ENCODE peak calls at places on chromosomes 13 and 19, in nine cellular contexts. D is BE2C, U is tibial nerve, J is cardiac muscle cell, C is psoas muscle, X is IMR-90, G is ascending aorta, R is left lung, I is pancreas. T is an unnamed sample.

GRCh38 chr19:45075215-45076028 is 856 bp downstream of the ZNF296 start:
- DNase-seq in D (no peak), R (peak; percentile 95), C (peak; percentile 73), I (peak; percentile 78), X (no peak), J (peak; percentile 19), G (peak; percentile 47), U (peak; percentile 34), T (peak; percentile 67)

GRCh38 chr13:49791753-49792549 is 531 bp downstream of the KPNA3 start:
- DNase-seq in G (no peak), J (peak; percentile 49), C (peak; percentile 49), X (peak; percentile 36), R (peak; percentile 49), D (peak; percentile 57), I (peak; percentile 53), U (peak; percentile 21), T (no peak)

GRCh38 chr13:111573801-111574200 is 253.4 kb downstream of the TEX29 start:
- DNase-seq in D (no peak), R (no peak), C (no peak), I (no peak), J (no peak), X (no peak), U (no peak), G (no peak), T (no peak)

GRCh38 chr13:99774644-99775043 is 196.9 kb downstream of the ZIC5 start:
- DNase-seq in J (no peak), X (no peak), I (no peak), U (no peak), R (no peak), D (no peak), C (no peak), G (no peak), T (no peak)

GRCh38 chr13:49986471-49986870 is 10.4 kb upstream of the TRIM13 start:
- DNase-seq in I (no peak), J (no peak), C (no peak), G (no peak), X (no peak), R (no peak), U (no peak), D (no peak), T (no peak)

GRCh38 chr19:41626877-41627276 is at the start of gene CEACAM4:
- DNase-seq in G (no peak), U (peak; percentile 11), R (peak; percentile 82), J (no peak), X (no peak), D (no peak), C (no peak), I (peak; percentile 38), T (peak; percentile 36)

GRCh38 chr13:28322256-28322895 is 172.6 kb downstream of the FLT1 start:
- DNase-seq in J (no peak), I (no peak), D (no peak), G (no peak), R (no peak), U (no peak), X (peak; percentile 42), C (no peak), T (no peak)

GRCh38 chr13:21777813-21778212 is 106.9 kb downstream of the FGF9 start:
- DNase-seq in D (no peak), G (no peak), C (no peak), J (no peak), I (no peak), R (no peak), X (no peak), U (no peak), T (no peak)

GRCh38 chr13:69999875-70000274 is 107.8 kb upstream of the ATXN8OS start:
- DNase-seq in J (no peak), D (no peak), R (no peak), G (no peak), U (no peak), X (no peak), I (no peak), C (no peak), T (no peak)

GRCh38 chr19:34126966-34127365 is 45.3 kb upstream of the LSM14A start:
- DNase-seq in X (no peak), D (no peak), C (no peak), J (no peak), R (no peak), U (no peak), G (no peak), I (no peak), T (no peak)

GRCh38 chr19:29006057-29006735 is 206.8 kb downstream of the UQCRFS1 start:
- DNase-seq in G (no peak), R (no peak), C (no peak), U (no peak), I (no peak), J (no peak), X (peak; percentile 57), D (no peak), T (no peak)

GRCh38 chr13:31739226-31739625 is at the start of gene RXFP2:
- DNase-seq in D (no peak), I (no peak), U (no peak), C (no peak), X (no peak), G (no peak), J (no peak), R (no peak), T (no peak)

GRCh38 chr19:19297759-19298158 is 22.6 kb downstream of the SUGP1 start:
- DNase-seq in J (no peak), C (no peak), U (no peak), X (no peak), G (no peak), I (no peak), D (no peak), R (no peak), T (no peak)

GRCh38 chr13:110232756-110233155 is 74.2 kb downstream of the COL4A1 start:
- DNase-seq in G (no peak), J (no peak), R (no peak), C (no peak), X (no peak), D (no peak), I (no peak), U (no peak), T (no peak)

GRCh38 chr13:110232146-110232545 is 74.8 kb downstream of the COL4A1 start:
- DNase-seq in J (no peak), D (no peak), U (no peak), X (no peak), G (no peak), I (no peak), C (no peak), R (no peak), T (no peak)

GRCh38 chr13:110234532-110234931 is 72.4 kb downstream of the COL4A1 start:
- DNase-seq in C (no peak), G (no peak), I (no peak), R (no peak), J (no peak), X (no peak), U (no peak), D (no peak), T (no peak)

GRCh38 chr13:110233682-110234280 is 73.2 kb downstream of the COL4A1 start:
- DNase-seq in X (no peak), G (no peak), C (no peak), J (no peak), U (peak; percentile 37), R (no peak), D (no peak), I (no peak), T (no peak)

DNA sequence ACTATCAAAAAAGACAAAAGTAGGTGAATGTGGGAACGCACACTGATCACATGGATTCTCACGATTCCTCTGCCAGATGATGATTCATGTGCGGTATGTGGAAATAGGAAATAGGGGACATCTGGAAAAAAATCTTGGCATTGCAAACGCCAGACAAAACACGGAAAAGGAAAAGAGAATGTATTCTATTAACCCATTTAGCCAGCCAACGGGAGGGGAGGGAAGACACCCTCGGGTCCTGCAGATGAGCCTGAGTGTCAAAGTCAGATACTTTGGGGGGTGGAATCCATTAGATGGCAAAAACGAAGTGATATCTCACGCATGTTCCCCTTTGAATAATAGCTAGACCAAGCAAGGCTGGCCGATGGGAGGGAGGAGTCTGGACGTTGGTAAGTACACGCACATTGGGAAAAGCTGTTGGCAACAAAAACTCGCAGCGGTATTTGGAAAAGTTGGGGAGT is 73.7 kb downstream of the COL4A1 start:
- DNase-seq in G (no peak), R (no peak), I (no peak), X (peak; percentile 91), J (no peak), U (peak; percentile 82), D (no peak), C (peak; percentile 63), T (peak; percentile 62)
- H3K4me1 ChIP-seq in G (peaks cover 50% of the 10 kb centered on the region), R (peaks cover 21% of the 10 kb centered on the region), I (no peaks in the 10 kb centered on the region), X (peaks cover 30% of the 10 kb centered on the region), J (peaks cover 4% of the 10 kb centered on the region), U (no peaks in the 10 kb centered on the region), D (no peaks in the 10 kb centered on the region), C (peaks cover 25% of the 10 kb centered on the region), T (peaks cover 98% of the 10 kb centered on the region)

GRCh38 chr19:52748336-52748950 is 13.6 kb upstream of the ZNF611 start:
- DNase-seq in I (no peak), J (peak; percentile 68), R (no peak), G (no peak), X (peak; percentile 57), D (no peak), C (peak; percentile 37), U (no peak), T (no peak)
- TF ChIP-seq CTCF in I (no peak), J (peak; percentile 35), R (peak; percentile 43), G (peak; percentile 21), X (peak; percentile 58), D (peak; percentile 11), C (peak; percentile 27), U (peak; percentile 48), T (peak; percentile 52)

DNA sequence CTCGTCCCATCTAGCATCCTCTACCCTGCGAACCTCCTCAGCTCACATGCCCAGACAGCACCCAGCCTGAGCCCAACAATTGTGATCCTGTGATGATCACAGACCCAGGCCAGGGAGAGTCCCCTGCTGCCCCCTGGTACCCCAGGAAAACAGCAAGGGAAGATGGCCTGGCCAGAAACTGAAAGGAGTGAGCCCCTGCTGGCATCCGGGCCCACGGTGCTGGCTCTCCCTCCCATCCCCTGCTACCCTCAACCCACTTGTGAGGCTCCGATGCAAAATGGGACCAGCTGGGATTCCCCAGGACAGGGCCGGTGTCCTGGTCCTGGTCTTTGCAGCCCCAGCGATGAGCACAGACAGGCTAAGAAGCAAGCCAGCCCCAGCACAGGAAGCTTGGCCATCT is 14.1 kb downstream of the RANBP3 start:
- DNase-seq in X (no peak), I (no peak), J (no peak), G (no peak), U (no peak), C (no peak), D (no peak), R (no peak), T (no peak)
- H3K4me1 ChIP-seq in X (peaks cover 62% of the 10 kb centered on the region), I (peaks cover 77% of the 10 kb centered on the region), J (peaks cover 71% of the 10 kb centered on the region), G (peaks cover 47% of the 10 kb centered on the region), U (peaks cover 12% of the 10 kb centered on the region), C (peaks cover 72% of the 10 kb centered on the region), D (peaks cover 24% of the 10 kb centered on the region), R (peaks cover 64% of the 10 kb centered on the region), T (peaks cover 100% of the 10 kb centered on the region)

DNA sequence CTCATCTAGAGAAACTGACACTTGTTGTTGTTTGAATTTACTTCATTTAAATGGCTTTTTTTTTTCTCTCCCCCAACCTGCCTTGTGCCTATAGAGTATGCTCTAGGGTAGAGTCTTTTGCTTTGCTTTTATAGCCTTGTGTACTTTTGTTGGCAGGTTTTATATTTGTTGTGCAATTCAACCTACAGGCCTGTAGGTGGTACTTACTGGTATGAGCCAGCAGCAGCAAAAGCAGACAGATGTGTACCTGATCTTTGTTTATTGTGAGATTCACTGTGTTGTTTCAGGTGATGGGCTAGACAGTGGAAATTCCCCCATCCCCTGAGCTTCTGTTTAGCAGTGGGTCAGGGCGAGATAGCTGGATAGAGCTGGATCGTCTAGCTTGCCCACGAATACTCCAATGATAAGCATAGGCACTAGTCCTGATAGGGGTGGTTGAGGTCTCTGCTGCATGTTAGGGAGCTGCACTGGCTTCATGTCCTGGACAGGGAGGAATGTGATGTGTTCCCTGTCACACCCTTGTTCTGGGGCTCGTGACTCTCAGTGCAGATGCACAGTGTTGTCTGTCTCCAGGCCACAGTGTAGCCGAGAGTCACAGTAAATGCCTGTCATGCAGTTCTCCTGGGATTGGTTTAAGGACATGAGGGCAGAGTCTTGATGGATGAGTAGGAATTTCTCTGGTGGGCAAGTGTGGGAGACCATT is 21.3 kb downstream of the DNAJC3 start:
- DNase-seq in J (no peak), I (no peak), C (no peak), G (no peak), U (no peak), R (no peak), D (no peak), X (peak; percentile 17), T (no peak)
- TF ChIP-seq CTCF in J (peak; percentile 42), I (no peak), C (no peak), G (no peak), U (no peak), R (no peak), D (peak; percentile 44), X (peak; percentile 27), T (peak; percentile 29)

T was measured in left ventricle myocardium inferior.